ENCODE peak calls at places on chromosomes 12 and 14, in five cellular contexts. A is mesendoderm; L is GM23248; T is CD8-positive, alpha-beta memory T cell; E is heart left ventricle. G is an unnamed sample.

GRCh38 chr12:64390275-64390851 is at the start of gene C12orf56:
- DNase-seq in A (peak), L (peak), T (no peak), E (no peak), G (no peak)

GRCh38 chr12:14373202-14373601 is 7.7 kb downstream of the ATF7IP start:
- DNase-seq in A (no peak), L (peak), T (no peak), E (no peak), G (no peak)

GRCh38 chr12:4320287-4320858 is 640 bp upstream of the TIGAR start:
- DNase-seq in A (no peak), L (no peak), T (no peak), E (no peak), G (no peak)

GRCh38 chr12:113889806-113890581 is 76.1 kb downstream of the RBM19 start:
- DNase-seq in A (no peak), L (no peak), T (no peak), E (no peak), G (no peak)

GRCh38 chr12:121184984-121185894 is 24.7 kb upstream of the P2RX4 start:
- DNase-seq in A (no peak), L (no peak), T (no peak), E (no peak), G (no peak)

GRCh38 chr12:12439636-12440035 is 82.8 kb downstream of the BORCS5 start:
- DNase-seq in A (no peak), L (peak), T (no peak), E (no peak), G (no peak)

GRCh38 chr14:96177766-96178377 is 26.8 kb upstream of the BDKRB2 start:
- DNase-seq in A (no peak), L (peak), T (no peak), E (no peak), G (no peak)

GRCh38 chr12:69595689-69596088 is 10.4 kb downstream of the CCT2 start:
- DNase-seq in A (no peak), L (no peak), T (no peak), E (no peak), G (no peak)

GRCh38 chr12:28390716-28391452 is 200.6 kb downstream of the CCDC91 start:
- DNase-seq in A (no peak), L (peak), T (no peak), E (no peak), G (peak)

GRCh38 chr14:104700747-104701215 is 11.4 kb downstream of the INF2 start:
- DNase-seq in A (no peak), L (no peak), T (no peak), E (no peak), G (no peak)

GRCh38 chr12:51942501-51943000 is 8.9 kb upstream of the ACVR1B start:
- DNase-seq in A (no peak), L (no peak), T (no peak), E (no peak), G (no peak)

GRCh38 chr12:94289551-94290312 is 141.4 kb downstream of the PLXNC1 start:
- DNase-seq in A (peak), L (peak), T (no peak), E (no peak), G (no peak)

GRCh38 chr14:54025661-54026060 is 69.0 kb upstream of the BMP4 start:
- DNase-seq in A (peak), L (peak), T (no peak), E (no peak), G (peak)

GRCh38 chr12:34625116-34625515 is 602.8 kb downstream of the ALG10 start:
- DNase-seq in A (peak), L (peak), T (no peak), E (no peak), G (no peak)

GRCh38 chr12:100554608-100555077 is 18.8 kb upstream of the GAS2L3 start:
- DNase-seq in A (peak), L (peak), T (no peak), E (peak), G (no peak)

GRCh38 chr12:15268927-15269552 is 47.8 kb upstream of the RERG start:
- DNase-seq in A (peak), L (peak), T (peak), E (no peak), G (no peak)

GRCh38 chr14:77043177-77043983 is 14.9 kb upstream of the IRF2BPL start:
- DNase-seq in A (no peak), L (peak), T (no peak), E (peak), G (peak)

GRCh38 chr12:23611320-23611719 is 338.1 kb downstream of the SOX5 start:
- DNase-seq in A (no peak), L (no peak), T (no peak), E (no peak), G (no peak)

GRCh38 chr12:132557969-132558856 is 52.2 kb downstream of the LRCOL1 start:
- DNase-seq in A (peak), L (no peak), T (no peak), E (no peak), G (no peak)

GRCh38 chr14:69096766-69097475 is 56.0 kb downstream of the DCAF5 start:
- DNase-seq in A (peak), L (no peak), T (no peak), E (no peak), G (no peak)

GRCh38 chr12:46200551-46200950 is 68.3 kb downstream of the SLC38A1 start:
- DNase-seq in A (no peak), L (no peak), T (no peak), E (no peak), G (no peak)

GRCh38 chr12:109768901-109769670 is 55.5 kb downstream of the FAM222A start:
- DNase-seq in A (no peak), L (no peak), T (no peak), E (no peak), G (no peak)

GRCh38 chr12:131869871-131870418 is 24.5 kb upstream of the ULK1 start:
- DNase-seq in A (peak), L (peak), T (no peak), E (no peak), G (no peak)

GRCh38 chr12:34406996-34407300 is 384.7 kb downstream of the ALG10 start:
- DNase-seq in A (no peak), L (no peak), T (no peak), E (peak), G (no peak)

GRCh38 chr12:54002278-54002914 is 2.4 kb downstream of the HOXC9 start:
- DNase-seq in A (no peak), L (no peak), T (no peak), E (no peak), G (no peak)
- H3K27ac ChIP-seq in A (no peak), L (no peak), T (no peak), E (no peak), G (no peak)

GRCh38 chr12:93020998-93021597 is 92.0 kb upstream of the EEA1 start:
- DNase-seq in A (no peak), L (no peak), T (no peak), E (no peak), G (no peak)

GRCh38 chr12:93019240-93019910 is 90.3 kb upstream of the EEA1 start:
- DNase-seq in A (no peak), L (no peak), T (no peak), E (no peak), G (no peak)

GRCh38 chr12:93020225-93020997 is 91.3 kb upstream of the EEA1 start:
- DNase-seq in A (peak), L (no peak), T (no peak), E (no peak), G (no peak)

GRCh38 chr12:93018610-93019009 is 89.5 kb upstream of the EEA1 start:
- DNase-seq in A (no peak), L (no peak), T (no peak), E (no peak), G (no peak)

DNA sequence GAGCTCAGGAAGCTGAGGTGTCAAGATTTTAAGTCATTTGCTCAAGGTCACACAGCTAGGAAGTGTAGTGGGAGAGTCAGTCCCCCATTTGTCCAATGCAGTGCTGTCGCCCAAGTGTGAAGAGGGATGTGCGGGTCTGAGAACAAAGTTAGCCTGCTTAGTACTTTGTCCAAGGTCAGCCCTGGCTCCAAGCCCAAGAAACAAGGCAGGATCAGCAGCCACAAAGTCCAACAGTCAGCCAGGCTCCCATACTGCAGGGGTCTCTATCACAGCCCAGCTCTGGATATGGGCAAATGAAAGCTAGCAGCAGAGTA is 90.8 kb upstream of the EEA1 start:
- DNase-seq in A (no peak), L (no peak), T (no peak), E (no peak), G (no peak)
- H3K27ac ChIP-seq in A (peak), L (no peak), T (no peak), E (no peak), G (no peak)

GRCh38 chr12:124757329-124757728 is 106.3 kb downstream of the SCARB1 start:
- DNase-seq in A (no peak), L (no peak), T (no peak), E (no peak), G (no peak)
- H3K27ac ChIP-seq in A (no peak), L (no peak), T (no peak), E (no peak), G (no peak)

GRCh38 chr14:60171690-60172089 is 6.5 kb upstream of the DHRS7 start:
- DNase-seq in A (no peak), L (no peak), T (no peak), E (no peak), G (no peak)
- H3K27ac ChIP-seq in A (no peak), L (no peak), T (no peak), E (no peak), G (no peak)

DNA sequence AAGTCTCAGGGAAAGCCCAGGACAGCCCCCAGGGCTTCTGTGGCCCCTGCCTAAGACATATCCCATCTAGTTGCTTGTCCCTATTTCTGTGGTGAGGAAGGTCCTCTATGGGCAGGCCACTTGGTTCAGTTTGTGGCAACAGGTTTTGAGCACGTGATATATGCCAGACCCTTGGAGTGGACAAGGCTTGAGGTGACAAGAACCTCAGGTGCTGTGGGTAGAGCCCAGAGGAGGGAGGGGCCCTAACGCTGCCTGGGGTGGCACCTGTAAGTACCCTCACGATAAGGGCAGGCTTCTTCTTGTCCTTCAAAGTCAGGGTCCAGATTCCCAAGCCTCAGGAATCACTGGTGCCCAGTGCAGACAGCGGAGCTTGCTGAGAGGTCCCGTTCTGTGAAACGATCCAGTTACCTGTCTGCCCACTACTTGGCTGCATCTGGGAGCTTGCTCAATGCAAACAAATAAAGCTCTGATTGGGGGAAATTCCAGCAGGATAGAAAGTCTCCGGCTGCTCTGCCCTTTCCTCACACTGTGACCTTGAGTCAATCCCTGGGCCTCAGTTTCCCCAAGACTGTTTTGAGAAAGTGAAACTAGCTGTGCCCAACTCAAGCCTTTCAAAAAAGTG is 47.7 kb upstream of the FAM181A start:
- DNase-seq in A (no peak), L (no peak), T (no peak), E (no peak), G (no peak)
- H3K27ac ChIP-seq in A (no peak), L (no peak), T (no peak), E (no peak), G (no peak)

G was measured in heart right ventricle.